ENCODE peak calls at places on chromosomes 4 and X, in seven cellular contexts. One of them, this sample, is unnamed.

GRCh38 chr4:88467392-88467791 is 10.5 kb downstream of the HERC5 start:
- DNase-seq in mucosa of descending colon: no peak
- DNase-seq in left ventricle myocardium inferior: no peak
- DNase-seq in suprapubic skin: no peak
- DNase-seq in progenitor cell of endocrine pancreas: no peak
- DNase-seq in endodermal cell: no peak
- DNase-seq in heart right ventricle: no peak
- DNase-seq in this sample: no peak

GRCh38 chrX:5829469-5829868 is 399.2 kb downstream of the NLGN4X start:
- DNase-seq in mucosa of descending colon: no peak
- DNase-seq in left ventricle myocardium inferior: no peak
- DNase-seq in suprapubic skin: no peak
- DNase-seq in progenitor cell of endocrine pancreas: no peak
- DNase-seq in endodermal cell: no peak
- DNase-seq in heart right ventricle: no peak
- DNase-seq in this sample: no peak

GRCh38 chr4:169234137-169234855 is 36.5 kb downstream of the SH3RF1 start:
- DNase-seq in mucosa of descending colon: no peak
- DNase-seq in left ventricle myocardium inferior: no peak
- DNase-seq in suprapubic skin: no peak
- DNase-seq in progenitor cell of endocrine pancreas: no peak
- DNase-seq in endodermal cell: no peak
- DNase-seq in heart right ventricle: no peak
- DNase-seq in this sample: no peak

GRCh38 chr4:27088491-27088890 is 227.8 kb downstream of the STIM2 start:
- DNase-seq in mucosa of descending colon: peak
- DNase-seq in left ventricle myocardium inferior: no peak
- DNase-seq in suprapubic skin: no peak
- DNase-seq in progenitor cell of endocrine pancreas: no peak
- DNase-seq in endodermal cell: peak
- DNase-seq in heart right ventricle: no peak
- DNase-seq in this sample: no peak

GRCh38 chr4:164977243-164978164 is at the start of gene TRIM61:
- DNase-seq in mucosa of descending colon: peak
- DNase-seq in left ventricle myocardium inferior: peak
- DNase-seq in suprapubic skin: no peak
- DNase-seq in progenitor cell of endocrine pancreas: peak
- DNase-seq in endodermal cell: peak
- DNase-seq in heart right ventricle: peak
- DNase-seq in this sample: peak

GRCh38 chr4:53709693-53710092 is 118.4 kb upstream of the LNX1 start:
- DNase-seq in mucosa of descending colon: no peak
- DNase-seq in left ventricle myocardium inferior: no peak
- DNase-seq in suprapubic skin: no peak
- DNase-seq in progenitor cell of endocrine pancreas: no peak
- DNase-seq in endodermal cell: no peak
- DNase-seq in heart right ventricle: no peak
- DNase-seq in this sample: no peak

GRCh38 chr4:67575889-67576329 is 17.4 kb downstream of the STAP1 start:
- DNase-seq in mucosa of descending colon: no peak
- DNase-seq in left ventricle myocardium inferior: no peak
- DNase-seq in suprapubic skin: no peak
- DNase-seq in progenitor cell of endocrine pancreas: no peak
- DNase-seq in endodermal cell: no peak
- DNase-seq in heart right ventricle: no peak
- DNase-seq in this sample: no peak

GRCh38 chr4:36224969-36225903 is 19.1 kb downstream of the ARAP2 start:
- DNase-seq in mucosa of descending colon: no peak
- DNase-seq in left ventricle myocardium inferior: no peak
- DNase-seq in suprapubic skin: no peak
- DNase-seq in progenitor cell of endocrine pancreas: no peak
- DNase-seq in endodermal cell: no peak
- DNase-seq in heart right ventricle: no peak
- DNase-seq in this sample: no peak

GRCh38 chrX:6693051-6693450 is 158.1 kb upstream of the VCX3A start:
- DNase-seq in mucosa of descending colon: no peak
- DNase-seq in left ventricle myocardium inferior: no peak
- DNase-seq in suprapubic skin: no peak
- DNase-seq in progenitor cell of endocrine pancreas: no peak
- DNase-seq in endodermal cell: no peak
- DNase-seq in heart right ventricle: no peak
- DNase-seq in this sample: no peak

GRCh38 chr4:1819284-1819683 is 26.2 kb downstream of the FGFR3 start:
- DNase-seq in mucosa of descending colon: no peak
- DNase-seq in left ventricle myocardium inferior: no peak
- DNase-seq in suprapubic skin: no peak
- DNase-seq in progenitor cell of endocrine pancreas: no peak
- DNase-seq in endodermal cell: no peak
- DNase-seq in heart right ventricle: no peak
- DNase-seq in this sample: no peak

GRCh38 chrX:46477435-46477834 is 67.8 kb downstream of the ZNF674 start:
- DNase-seq in mucosa of descending colon: no peak
- DNase-seq in left ventricle myocardium inferior: no peak
- DNase-seq in suprapubic skin: no peak
- DNase-seq in progenitor cell of endocrine pancreas: no peak
- DNase-seq in endodermal cell: no peak
- DNase-seq in heart right ventricle: no peak
- DNase-seq in this sample: no peak

GRCh38 chrX:19332983-19333382 is 10.7 kb upstream of the PDHA1 start:
- DNase-seq in mucosa of descending colon: no peak
- DNase-seq in left ventricle myocardium inferior: peak
- DNase-seq in suprapubic skin: no peak
- DNase-seq in progenitor cell of endocrine pancreas: no peak
- DNase-seq in endodermal cell: peak
- DNase-seq in heart right ventricle: peak
- DNase-seq in this sample: no peak

GRCh38 chr4:88779431-88779830 is 81.8 kb upstream of the NAP1L5 start:
- DNase-seq in mucosa of descending colon: no peak
- DNase-seq in left ventricle myocardium inferior: no peak
- DNase-seq in suprapubic skin: no peak
- DNase-seq in progenitor cell of endocrine pancreas: no peak
- DNase-seq in endodermal cell: no peak
- DNase-seq in heart right ventricle: no peak
- DNase-seq in this sample: no peak

GRCh38 chrX:43655961-43656494 is at the start of gene MAOA:
- DNase-seq in mucosa of descending colon: peak
- DNase-seq in left ventricle myocardium inferior: peak
- DNase-seq in suprapubic skin: peak
- DNase-seq in progenitor cell of endocrine pancreas: no peak
- DNase-seq in endodermal cell: peak
- DNase-seq in heart right ventricle: peak
- DNase-seq in this sample: no peak

GRCh38 chr4:2511645-2512131 is 24.8 kb upstream of the FAM193A start:
- DNase-seq in mucosa of descending colon: no peak
- DNase-seq in left ventricle myocardium inferior: no peak
- DNase-seq in suprapubic skin: no peak
- DNase-seq in progenitor cell of endocrine pancreas: no peak
- DNase-seq in endodermal cell: no peak
- DNase-seq in heart right ventricle: no peak
- DNase-seq in this sample: no peak

GRCh38 chrX:45295587-45295986 is 94.9 kb upstream of the DIPK2B start:
- DNase-seq in mucosa of descending colon: peak
- DNase-seq in left ventricle myocardium inferior: no peak
- DNase-seq in suprapubic skin: no peak
- DNase-seq in progenitor cell of endocrine pancreas: no peak
- DNase-seq in endodermal cell: no peak
- DNase-seq in heart right ventricle: no peak
- DNase-seq in this sample: no peak

GRCh38 chr4:100981447-100982204 is 365.7 kb downstream of the PPP3CA start:
- DNase-seq in mucosa of descending colon: peak
- DNase-seq in left ventricle myocardium inferior: no peak
- DNase-seq in suprapubic skin: no peak
- DNase-seq in progenitor cell of endocrine pancreas: no peak
- DNase-seq in endodermal cell: peak
- DNase-seq in heart right ventricle: no peak
- DNase-seq in this sample: no peak

GRCh38 chr4:79913581-79913980 is 159.4 kb downstream of the ANTXR2 start:
- DNase-seq in mucosa of descending colon: no peak
- DNase-seq in left ventricle myocardium inferior: no peak
- DNase-seq in suprapubic skin: no peak
- DNase-seq in progenitor cell of endocrine pancreas: no peak
- DNase-seq in endodermal cell: no peak
- DNase-seq in heart right ventricle: no peak
- DNase-seq in this sample: no peak

GRCh38 chr4:85870298-85871083 is 395.5 kb downstream of the ARHGAP24 start:
- DNase-seq in mucosa of descending colon: no peak
- DNase-seq in left ventricle myocardium inferior: no peak
- DNase-seq in suprapubic skin: no peak
- DNase-seq in progenitor cell of endocrine pancreas: no peak
- DNase-seq in endodermal cell: no peak
- DNase-seq in heart right ventricle: no peak
- DNase-seq in this sample: no peak

GRCh38 chrX:114127411-114128025 is 456.4 kb upstream of the HTR2C start:
- DNase-seq in mucosa of descending colon: no peak
- DNase-seq in left ventricle myocardium inferior: no peak
- DNase-seq in suprapubic skin: no peak
- DNase-seq in progenitor cell of endocrine pancreas: no peak
- DNase-seq in endodermal cell: peak
- DNase-seq in heart right ventricle: no peak
- DNase-seq in this sample: no peak

GRCh38 chr4:2353222-2354107 is 65.0 kb downstream of the ZFYVE28 start:
- DNase-seq in mucosa of descending colon: no peak
- DNase-seq in left ventricle myocardium inferior: no peak
- DNase-seq in suprapubic skin: peak
- DNase-seq in progenitor cell of endocrine pancreas: no peak
- DNase-seq in endodermal cell: peak
- DNase-seq in heart right ventricle: no peak
- DNase-seq in this sample: no peak

GRCh38 chrX:134711135-134711941 is 53.1 kb upstream of the PLAC1 start:
- DNase-seq in mucosa of descending colon: no peak
- DNase-seq in left ventricle myocardium inferior: no peak
- DNase-seq in suprapubic skin: no peak
- DNase-seq in progenitor cell of endocrine pancreas: no peak
- DNase-seq in endodermal cell: no peak
- DNase-seq in heart right ventricle: no peak
- DNase-seq in this sample: no peak

DNA sequence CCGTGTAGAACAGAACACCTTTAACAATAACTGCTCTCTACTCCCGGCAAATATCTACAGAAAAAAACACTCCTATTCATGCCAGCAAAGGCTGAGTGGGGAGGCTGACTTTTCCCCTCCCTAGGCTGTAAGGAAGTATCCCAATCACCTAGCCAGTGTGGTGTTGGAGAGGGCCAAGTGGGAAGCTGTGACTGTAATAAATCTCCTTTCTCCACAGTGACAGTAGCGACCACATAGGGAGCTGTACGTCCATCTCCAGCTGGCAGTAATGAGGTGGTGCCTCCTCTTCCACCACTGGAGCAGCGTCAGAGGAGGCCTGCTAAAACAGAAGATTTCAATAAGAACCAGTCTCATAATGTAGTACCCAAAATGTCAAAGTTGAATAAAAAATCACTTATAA is 47.9 kb upstream of the PLAC1 start:
- DNase-seq in mucosa of descending colon: no peak
- DNase-seq in left ventricle myocardium inferior: no peak
- DNase-seq in suprapubic skin: no peak
- DNase-seq in progenitor cell of endocrine pancreas: no peak
- DNase-seq in endodermal cell: no peak
- DNase-seq in heart right ventricle: no peak
- DNase-seq in this sample: no peak
- TF ChIP-seq CTCF in mucosa of descending colon: no peak
- TF ChIP-seq CTCF in left ventricle myocardium inferior: no peak
- TF ChIP-seq CTCF in suprapubic skin: no peak
- TF ChIP-seq CTCF in progenitor cell of endocrine pancreas: no peak
- TF ChIP-seq CTCF in endodermal cell: no peak
- TF ChIP-seq CTCF in heart right ventricle: no peak
- TF ChIP-seq CTCF in this sample: no peak

GRCh38 chrX:48891402-48892288 is 5.9 kb downstream of the TIMM17B start:
- DNase-seq in mucosa of descending colon: peak
- DNase-seq in left ventricle myocardium inferior: peak
- DNase-seq in suprapubic skin: peak
- DNase-seq in progenitor cell of endocrine pancreas: peak
- DNase-seq in endodermal cell: peak
- DNase-seq in heart right ventricle: peak
- DNase-seq in this sample: peak
- TF ChIP-seq CTCF in mucosa of descending colon: peak
- TF ChIP-seq CTCF in left ventricle myocardium inferior: peak
- TF ChIP-seq CTCF in suprapubic skin: peak
- TF ChIP-seq CTCF in progenitor cell of endocrine pancreas: peak
- TF ChIP-seq CTCF in endodermal cell: peak
- TF ChIP-seq CTCF in heart right ventricle: peak
- TF ChIP-seq CTCF in this sample: peak

DNA sequence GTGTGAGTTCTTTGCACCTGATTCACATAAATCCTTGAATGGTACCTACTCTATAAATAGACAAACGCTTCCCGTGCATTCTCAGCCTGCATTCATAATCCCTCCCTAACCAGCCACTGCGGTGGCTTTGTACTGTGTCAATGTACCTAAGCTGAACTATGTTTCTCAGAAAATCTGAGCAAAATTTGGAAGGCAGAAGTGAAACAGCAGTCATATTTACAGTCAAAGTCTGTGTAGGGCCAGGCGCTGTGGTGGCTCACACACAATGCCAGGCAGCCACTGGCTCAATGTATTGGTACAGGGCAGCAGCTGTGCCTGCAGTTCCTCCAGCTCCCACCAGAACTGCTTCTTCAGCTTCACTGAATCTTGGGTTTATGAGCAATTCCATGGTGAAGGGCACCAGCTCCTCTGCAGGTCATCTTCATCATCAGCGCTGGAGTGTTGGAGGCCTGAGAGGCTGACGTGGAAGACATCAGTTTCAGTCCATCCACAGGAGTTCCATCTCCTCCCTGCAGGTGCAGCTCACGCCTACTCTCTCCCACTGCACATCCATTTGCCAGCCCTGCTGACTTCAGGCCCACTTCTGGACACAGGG is 32.3 kb upstream of the IRF2 start:
- DNase-seq in mucosa of descending colon: peak
- DNase-seq in left ventricle myocardium inferior: no peak
- DNase-seq in suprapubic skin: no peak
- DNase-seq in progenitor cell of endocrine pancreas: no peak
- DNase-seq in endodermal cell: peak
- DNase-seq in heart right ventricle: no peak
- DNase-seq in this sample: no peak
- TF ChIP-seq CTCF in mucosa of descending colon: no peak
- TF ChIP-seq CTCF in left ventricle myocardium inferior: no peak
- TF ChIP-seq CTCF in suprapubic skin: peak
- TF ChIP-seq CTCF in progenitor cell of endocrine pancreas: peak
- TF ChIP-seq CTCF in endodermal cell: peak
- TF ChIP-seq CTCF in heart right ventricle: no peak
- TF ChIP-seq CTCF in this sample: peak

GRCh38 chr4:40502936-40503335 is 126.7 kb downstream of the RBM47 start:
- DNase-seq in mucosa of descending colon: no peak
- DNase-seq in left ventricle myocardium inferior: no peak
- DNase-seq in suprapubic skin: no peak
- DNase-seq in progenitor cell of endocrine pancreas: no peak
- DNase-seq in endodermal cell: no peak
- DNase-seq in heart right ventricle: no peak
- DNase-seq in this sample: no peak

GRCh38 chr4:40506492-40506891 is 123.2 kb downstream of the RBM47 start:
- DNase-seq in mucosa of descending colon: no peak
- DNase-seq in left ventricle myocardium inferior: no peak
- DNase-seq in suprapubic skin: no peak
- DNase-seq in progenitor cell of endocrine pancreas: no peak
- DNase-seq in endodermal cell: no peak
- DNase-seq in heart right ventricle: no peak
- DNase-seq in this sample: no peak

GRCh38 chr4:40506066-40506465 is 123.6 kb downstream of the RBM47 start:
- DNase-seq in mucosa of descending colon: no peak
- DNase-seq in left ventricle myocardium inferior: no peak
- DNase-seq in suprapubic skin: no peak
- DNase-seq in progenitor cell of endocrine pancreas: no peak
- DNase-seq in endodermal cell: no peak
- DNase-seq in heart right ventricle: no peak
- DNase-seq in this sample: no peak

GRCh38 chr4:40511017-40511614 is 118.5 kb downstream of the RBM47 start:
- DNase-seq in mucosa of descending colon: peak
- DNase-seq in left ventricle myocardium inferior: no peak
- DNase-seq in suprapubic skin: no peak
- DNase-seq in progenitor cell of endocrine pancreas: no peak
- DNase-seq in endodermal cell: no peak
- DNase-seq in heart right ventricle: no peak
- DNase-seq in this sample: no peak

GRCh38 chr4:40507977-40508376 is 121.7 kb downstream of the RBM47 start:
- DNase-seq in mucosa of descending colon: peak
- DNase-seq in left ventricle myocardium inferior: no peak
- DNase-seq in suprapubic skin: no peak
- DNase-seq in progenitor cell of endocrine pancreas: no peak
- DNase-seq in endodermal cell: no peak
- DNase-seq in heart right ventricle: no peak
- DNase-seq in this sample: no peak
- TF ChIP-seq CTCF in mucosa of descending colon: no peak
- TF ChIP-seq CTCF in left ventricle myocardium inferior: no peak
- TF ChIP-seq CTCF in suprapubic skin: no peak
- TF ChIP-seq CTCF in progenitor cell of endocrine pancreas: no peak
- TF ChIP-seq CTCF in endodermal cell: peak
- TF ChIP-seq CTCF in heart right ventricle: no peak
- TF ChIP-seq CTCF in this sample: no peak

This sample was measured in mesothelial cell of epicardium.